ENCODE peak calls at places on chromosomes 4 and X, in four cellular contexts. K is stimulated activated CD4-positive, alpha-beta T cell treated with anti-CD3 and anti-CD28 coated beads, Interleukin-4, amount 100 ng/mL, for 48 hours; R is endothelial cell of umbilical vein; V is T-helper 2 cell. M is an unnamed sample.

GRCh38 chrX:53682885-53683555 is 3.5 kb downstream of the HUWE1 start:
- DNase-seq in R (peak), V (peak), K (no peak), M (peak)

GRCh38 chrX:134171661-134172587 is 65.1 kb upstream of the CCDC160 start:
- DNase-seq in V (no peak), R (peak), K (peak), M (no peak)

GRCh38 chr4:14877246-14878220 is 124.7 kb upstream of the CPEB2 start:
- DNase-seq in R (no peak), K (no peak), V (no peak), M (peak)

GRCh38 chrX:21708116-21708515 is 49.8 kb downstream of the SMPX start:
- DNase-seq in V (no peak), R (no peak), K (no peak), M (no peak)

GRCh38 chrX:150886381-150886780 is 12.1 kb downstream of the CD99L2 start:
- DNase-seq in K (no peak), R (no peak), V (no peak), M (no peak)

GRCh38 chr4:88597970-88598369 is 5.7 kb downstream of the HERC3 start:
- DNase-seq in R (no peak), K (no peak), V (no peak), M (no peak)

GRCh38 chr4:157804986-157805385 is 367.8 kb downstream of the GASK1B start:
- DNase-seq in K (no peak), R (peak), V (no peak), M (no peak)

GRCh38 chr4:77418333-77418732 is 187.3 kb upstream of the CXCL13 start:
- DNase-seq in K (no peak), R (no peak), V (no peak), M (no peak)

GRCh38 chrX:151712253-151712652 is 3.6 kb upstream of the FATE1 start:
- DNase-seq in R (no peak), V (no peak), K (no peak), M (no peak)

GRCh38 chrX:124726881-124727280 is 380.5 kb downstream of the SH2D1A start:
- DNase-seq in K (no peak), R (no peak), V (no peak), M (no peak)

GRCh38 chrX:40734956-40735317 is 405 bp downstream of the MED14 start:
- DNase-seq in V (peak), K (no peak), R (peak), M (peak)

M was measured in NK-92 treated with Interleukin-12 subunit alpha and Interleukin-12 subunit beta, amount 100 ng/mL, for 24 hours.